ENCODE peak calls at places on chromosome 6, in six cellular contexts. P, X, M, R, V and L are unnamed samples. For H3K4me1, the result is how much of the 10 kb centered on the place peaks cover.

GRCh38 chr6:157219201-157220200 is 103.8 kb downstream of the TMEM242 start:
- DNase-seq in P (peak), X (no peak), M (no peak), R (peak), V (no peak), L (no peak)

GRCh38 chr6:90516074-90516660 is 70.7 kb downstream of the MAP3K7 start:
- DNase-seq in P (no peak), X (no peak), M (no peak), R (no peak), V (no peak), L (no peak)

GRCh38 chr6:88920777-88921728 is 42.4 kb downstream of the RNGTT start:
- DNase-seq in P (no peak), X (no peak), M (no peak), R (peak), V (no peak), L (no peak)

GRCh38 chr6:165684333-165684732 is 21.3 kb upstream of the PDE10A start:
- DNase-seq in P (no peak), X (peak), M (no peak), R (no peak), V (no peak), L (no peak)

GRCh38 chr6:125611573-125612399 is 137.6 kb upstream of the HEY2 start:
- DNase-seq in P (no peak), X (no peak), M (no peak), R (peak), V (no peak), L (no peak)

GRCh38 chr6:13992417-13993055 is 67.8 kb downstream of the RNF182 start:
- DNase-seq in P (no peak), X (no peak), M (no peak), R (peak), V (peak), L (no peak)

GRCh38 chr6:134358320-134358719 is 40.4 kb upstream of the SGK1 start:
- DNase-seq in P (no peak), X (no peak), M (no peak), R (peak), V (peak), L (no peak)

GRCh38 chr6:138882369-138883017 is 86.6 kb downstream of the ECT2L start:
- DNase-seq in P (no peak), X (no peak), M (no peak), R (no peak), V (no peak), L (no peak)

GRCh38 chr6:71139249-71139648 is 149.4 kb upstream of the OGFRL1 start:
- DNase-seq in P (no peak), X (no peak), M (no peak), R (no peak), V (peak), L (no peak)

GRCh38 chr6:16324622-16325225 is 86.3 kb downstream of the GMPR start:
- DNase-seq in P (no peak), X (no peak), M (peak), R (no peak), V (no peak), L (no peak)

GRCh38 chr6:9581155-9581554 is 833.7 kb downstream of the TFAP2A start:
- DNase-seq in P (no peak), X (no peak), M (no peak), R (no peak), V (no peak), L (no peak)

GRCh38 chr6:151763303-151763702 is 44.2 kb upstream of the ESR1 start:
- DNase-seq in P (no peak), X (no peak), M (no peak), R (peak), V (peak), L (no peak)

GRCh38 chr6:14721103-14721758 is 524.6 kb upstream of the JARID2 start:
- DNase-seq in P (no peak), X (no peak), M (no peak), R (peak), V (no peak), L (no peak)

GRCh38 chr6:130776287-130776925 is 50.8 kb upstream of the SMLR1 start:
- DNase-seq in P (no peak), X (no peak), M (no peak), R (no peak), V (no peak), L (no peak)

GRCh38 chr6:163533443-163533842 is 118.9 kb downstream of the QKI start:
- DNase-seq in P (no peak), X (no peak), M (no peak), R (peak), V (peak), L (no peak)

GRCh38 chr6:15791401-15792137 is 128.7 kb upstream of the DTNBP1 start:
- DNase-seq in P (no peak), X (no peak), M (no peak), R (peak), V (peak), L (no peak)

GRCh38 chr6:126153661-126154060 is 167.3 kb downstream of the TRMT11 start:
- DNase-seq in P (no peak), X (no peak), M (no peak), R (no peak), V (no peak), L (no peak)

GRCh38 chr6:42009844-42010184 is 40.5 kb upstream of the TAF8 start:
- DNase-seq in P (no peak), X (no peak), M (no peak), R (no peak), V (no peak), L (no peak)

GRCh38 chr6:132132911-132133639 is 181.9 kb upstream of the CCN2 start:
- DNase-seq in P (no peak), X (no peak), M (peak), R (peak), V (peak), L (no peak)

GRCh38 chr6:112863753-112864152 is 516.6 kb downstream of the RFPL4B start:
- DNase-seq in P (no peak), X (no peak), M (no peak), R (no peak), V (no peak), L (no peak)

GRCh38 chr6:127186889-127187288 is 68.4 kb downstream of the RSPO3 start:
- DNase-seq in P (peak), X (peak), M (no peak), R (no peak), V (peak), L (peak)

GRCh38 chr6:106974337-106974998 is at the start of gene CD24:
- DNase-seq in P (peak), X (peak), M (no peak), R (no peak), V (peak), L (no peak)

GRCh38 chr6:87656857-87657256 is 45.2 kb downstream of the AKIRIN2 start:
- DNase-seq in P (no peak), X (no peak), M (no peak), R (no peak), V (no peak), L (no peak)

GRCh38 chr6:56483929-56484328 is 158.8 kb downstream of the DST start:
- DNase-seq in P (no peak), X (no peak), M (no peak), R (no peak), V (no peak), L (no peak)

GRCh38 chr6:97026298-97026697 is 101.8 kb downstream of the KLHL32 start:
- DNase-seq in P (no peak), X (no peak), M (no peak), R (no peak), V (no peak), L (no peak)

GRCh38 chr6:142474446-142475289 is 172.9 kb downstream of the ADGRG6 start:
- DNase-seq in P (no peak), X (no peak), M (peak), R (peak), V (peak), L (peak)

GRCh38 chr6:15569035-15569995 is 93.5 kb downstream of the DTNBP1 start:
- DNase-seq in P (no peak), X (no peak), M (no peak), R (no peak), V (no peak), L (no peak)

GRCh38 chr6:14729186-14729871 is 516.5 kb upstream of the JARID2 start:
- DNase-seq in P (no peak), X (no peak), M (no peak), R (no peak), V (no peak), L (no peak)

GRCh38 chr6:168105813-168106660 is 27.0 kb upstream of the FRMD1 start:
- DNase-seq in P (no peak), X (peak), M (no peak), R (no peak), V (no peak), L (no peak)

GRCh38 chr6:66183982-66184555 is 477.0 kb upstream of the EYS start:
- DNase-seq in P (no peak), X (no peak), M (no peak), R (peak), V (no peak), L (no peak)

GRCh38 chr6:51778666-51779065 is 308.7 kb downstream of the PKHD1 start:
- DNase-seq in P (no peak), X (no peak), M (no peak), R (no peak), V (no peak), L (no peak)

GRCh38 chr6:423799-424345 is 32.3 kb downstream of the IRF4 start:
- DNase-seq in P (no peak), X (no peak), M (no peak), R (no peak), V (no peak), L (no peak)

GRCh38 chr6:5809471-5809870 is 197.3 kb downstream of the NRN1 start:
- DNase-seq in P (no peak), X (no peak), M (no peak), R (no peak), V (no peak), L (no peak)

GRCh38 chr6:82704048-82704447 is 340.4 kb downstream of the TPBG start:
- DNase-seq in P (no peak), X (no peak), M (no peak), R (no peak), V (no peak), L (no peak)

GRCh38 chr6:157982580-157983438 is 1.1 kb downstream of the SYNJ2 start:
- DNase-seq in P (no peak), X (peak), M (no peak), R (peak), V (peak), L (no peak)

GRCh38 chr6:54873589-54873988 is 27.0 kb downstream of the FAM83B start:
- DNase-seq in P (no peak), X (no peak), M (no peak), R (no peak), V (no peak), L (no peak)

GRCh38 chr6:44655368-44656342 is 268.1 kb downstream of the CDC5L start:
- DNase-seq in P (no peak), X (peak), M (peak), R (peak), V (peak), L (peak)

GRCh38 chr6:74969591-74970267 is 236.1 kb downstream of the COL12A1 start:
- DNase-seq in P (no peak), X (no peak), M (no peak), R (no peak), V (no peak), L (no peak)

DNA sequence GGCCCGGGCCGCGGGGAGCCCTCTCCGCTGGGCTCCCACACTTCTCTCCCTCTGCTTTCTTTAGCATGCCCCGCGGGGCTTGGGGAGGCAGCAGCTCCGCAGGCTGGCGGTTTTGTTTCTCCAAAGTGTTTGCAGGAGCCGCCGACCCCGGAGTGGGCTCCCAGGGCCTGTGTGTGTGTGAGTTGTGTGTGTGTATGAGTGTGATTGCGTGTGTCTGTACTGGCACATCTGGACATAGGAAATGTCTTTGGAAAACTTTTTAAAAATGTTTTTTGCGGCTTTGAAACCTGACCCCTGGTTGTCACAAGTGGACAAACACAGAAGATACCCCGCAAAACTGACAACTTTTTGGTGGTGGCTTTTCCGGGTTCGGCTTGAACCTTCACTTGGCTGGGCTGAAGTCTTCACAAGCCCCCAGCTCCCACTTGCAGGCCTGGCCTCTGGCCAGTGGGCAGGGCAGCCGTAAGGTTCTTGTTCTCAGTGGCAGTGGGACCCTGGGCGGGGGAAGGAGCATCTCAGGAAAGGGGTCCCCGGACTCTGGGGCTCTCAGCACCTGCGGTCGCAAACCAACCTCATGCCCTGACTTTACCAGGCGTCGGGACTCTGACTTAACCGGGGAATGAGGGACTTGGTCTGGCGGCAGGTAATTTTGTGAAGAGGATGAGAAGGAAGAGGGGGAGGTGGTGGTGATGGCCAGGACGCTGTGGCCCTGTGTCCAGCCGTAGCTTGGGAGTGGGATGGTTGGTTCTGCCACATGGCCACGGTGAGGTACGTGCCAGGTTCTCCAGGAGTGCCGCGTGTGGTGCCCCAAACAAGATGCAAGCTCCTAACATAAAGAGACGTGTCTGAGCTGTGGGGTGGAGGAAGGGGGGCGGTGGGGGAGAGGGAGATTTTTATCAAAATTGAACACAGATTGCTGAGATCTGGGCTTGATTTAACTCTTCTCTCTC is 600 bp downstream of the DAAM2 start:
- DNase-seq in P (no peak), X (peak), M (no peak), R (peak), V (no peak), L (no peak)
- H3K4me3 ChIP-seq in P (peak), X (peak), M (peak), R (peak), V (peak), L (peak)

GRCh38 chr6:36754582-36755434 is 57.2 kb downstream of the RAB44 start:
- DNase-seq in P (no peak), X (no peak), M (no peak), R (no peak), V (no peak), L (no peak)
- H3K4me1 ChIP-seq in P (half or more), X (under half), M (under half), R (under half), V (under half), L (under half)

GRCh38 chr6:148258868-148259267 is 83.8 kb upstream of the SASH1 start:
- DNase-seq in P (no peak), X (no peak), M (no peak), R (no peak), V (no peak), L (no peak)
- H3K4me3 ChIP-seq in P (no peak), X (no peak), M (no peak), R (no peak), V (no peak), L (no peak)

GRCh38 chr6:35028781-35029180 is 112.4 kb downstream of the TCP11 start:
- DNase-seq in P (no peak), X (no peak), M (no peak), R (no peak), V (no peak), L (no peak)

GRCh38 chr6:35025241-35026188 is 115.6 kb downstream of the TCP11 start:
- DNase-seq in P (no peak), X (no peak), M (no peak), R (peak), V (no peak), L (no peak)

GRCh38 chr6:35026434-35027222 is 114.5 kb downstream of the TCP11 start:
- DNase-seq in P (no peak), X (no peak), M (no peak), R (no peak), V (peak), L (no peak)

GRCh38 chr6:35024601-35025054 is 116.5 kb downstream of the TCP11 start:
- DNase-seq in P (peak), X (no peak), M (no peak), R (peak), V (peak), L (no peak)

GRCh38 chr6:35027807-35028206 is 113.3 kb downstream of the TCP11 start:
- DNase-seq in P (no peak), X (no peak), M (no peak), R (no peak), V (no peak), L (no peak)
- H3K4me1 ChIP-seq in P (under half), X (under half), M (under half), R (under half), V (under half), L (under half)

DNA sequence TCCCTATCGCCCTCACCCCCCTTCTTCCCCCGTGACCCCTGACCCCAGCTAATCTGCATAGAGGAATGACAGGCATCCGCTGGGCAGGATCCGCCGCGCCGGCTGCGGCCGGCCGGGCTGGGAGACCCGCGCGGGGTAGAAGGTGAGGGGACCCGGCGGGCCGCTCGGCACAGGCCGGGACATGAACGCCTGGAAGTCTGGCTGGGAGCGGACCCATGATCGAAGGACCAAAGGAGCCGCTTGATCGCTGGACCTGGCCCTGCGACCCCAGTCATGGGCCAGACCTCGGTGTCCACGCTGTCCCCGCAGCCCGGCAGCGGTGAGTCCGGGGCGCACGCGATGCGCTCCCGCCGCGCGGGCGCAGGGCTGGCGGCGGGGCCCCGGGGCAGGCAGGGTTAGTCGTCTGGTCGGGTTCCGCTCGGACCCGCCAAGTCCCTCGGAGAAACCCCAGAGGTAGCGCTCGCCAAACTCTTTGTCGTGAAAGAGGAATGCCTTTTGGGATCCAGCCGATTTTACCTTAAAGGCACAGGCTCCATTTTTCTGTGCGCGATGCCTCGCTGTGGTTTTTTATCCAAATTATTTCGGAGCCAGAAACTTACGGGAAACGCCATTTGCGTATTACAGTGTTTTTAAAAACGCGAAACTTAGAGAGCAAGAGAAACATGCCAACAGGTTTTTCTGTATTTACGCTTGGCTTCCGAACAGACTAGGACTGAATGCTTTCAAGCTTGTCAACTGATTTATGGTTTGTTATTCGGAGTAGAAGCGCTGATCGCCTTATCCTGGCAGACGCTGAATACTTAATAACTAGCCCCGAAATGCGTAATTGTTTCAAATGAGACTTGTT is at the start of gene PHACTR2:
- DNase-seq in P (peak), X (peak), M (peak), R (peak), V (peak), L (no peak)
- H3K4me3 ChIP-seq in P (peak), X (peak), M (peak), R (peak), V (peak), L (peak)

DNA sequence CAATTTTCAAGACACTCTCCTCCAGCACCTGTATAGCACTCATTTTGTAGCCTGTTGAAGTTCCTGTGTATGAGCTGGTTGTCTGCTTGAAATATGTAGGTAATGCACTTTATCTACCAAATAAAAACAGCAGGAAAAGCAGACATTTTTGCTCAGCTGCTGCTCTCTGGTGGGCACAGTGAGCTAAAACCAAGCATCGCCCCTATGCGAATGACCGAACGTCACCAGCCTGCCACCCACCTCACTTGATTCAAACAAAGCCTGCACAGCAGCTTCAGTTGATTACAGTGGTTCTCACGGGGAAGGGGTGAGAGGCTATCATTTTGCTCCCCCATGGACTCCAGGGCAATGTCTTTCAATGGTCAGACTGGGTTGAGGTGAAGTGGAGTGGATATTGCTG is 185.7 kb downstream of the SASH1 start:
- DNase-seq in P (no peak), X (no peak), M (no peak), R (no peak), V (no peak), L (no peak)
- H3K4me1 ChIP-seq in P (under half), X (under half), M (under half), R (half or more), V (under half), L (under half)